ENCODE peak calls at places on chromosomes 5 and 9, in nine cellular contexts. R, N, G, B, I, T, Z, W and O are unnamed samples.
A peak's percentile ranks its signal among the peaks of the same experiment; 100 is the strongest.

GRCh38 chr5:96175090-96175489 is 213.4 kb upstream of the ELL2 start:
- DNase-seq in I (no peak), Z (peak; percentile 31), N (no peak), B (no peak), T (no peak), W (no peak), G (no peak), R (no peak), O (no peak)

GRCh38 chr9:32755730-32756129 is 27.6 kb upstream of the TMEM215 start:
- DNase-seq in W (no peak), Z (no peak), N (no peak), B (no peak), I (no peak), R (no peak), T (no peak), G (no peak), O (no peak)

GRCh38 chr5:134521831-134522230 is 3.6 kb upstream of the JADE2 start:
- DNase-seq in T (no peak), Z (no peak), R (no peak), W (no peak), G (no peak), I (no peak), N (no peak), B (no peak), O (no peak)

GRCh38 chr5:82754759-82755158 is 322.4 kb downstream of the TMEM167A start:
- DNase-seq in I (no peak), G (no peak), Z (no peak), B (no peak), N (no peak), T (no peak), W (no peak), R (no peak), O (no peak)

GRCh38 chr5:96084874-96085545 is 123.4 kb upstream of the ELL2 start:
- DNase-seq in Z (no peak), W (no peak), B (no peak), R (no peak), G (no peak), N (no peak), T (no peak), I (no peak), O (no peak)

GRCh38 chr5:173567548-173567947 is 48.9 kb downstream of the BOD1 start:
- DNase-seq in I (no peak), B (no peak), R (no peak), G (no peak), N (no peak), T (no peak), W (no peak), Z (no peak), O (peak; percentile 58)

GRCh38 chr9:121282309-121283071 is 14.5 kb downstream of the GSN start:
- DNase-seq in T (no peak), W (no peak), G (peak; percentile 67), N (peak; percentile 79), Z (no peak), I (no peak), R (no peak), B (no peak), O (peak; percentile 39)

GRCh38 chr9:72533322-72533721 is 11.9 kb downstream of the TMC1 start:
- DNase-seq in R (no peak), G (no peak), W (no peak), N (no peak), I (no peak), Z (no peak), B (no peak), T (no peak), O (no peak)

GRCh38 chr5:33969572-33970452 is 14.7 kb downstream of the SLC45A2 start:
- DNase-seq in N (no peak), G (no peak), I (no peak), B (no peak), Z (peak; percentile 44), T (no peak), W (peak; percentile 49), R (no peak), O (peak; percentile 70)

GRCh38 chr9:95127249-95128176 is 190.0 kb downstream of the FANCC start:
- DNase-seq in I (peak; percentile 68), G (peak; percentile 83), W (peak; percentile 53), B (peak; percentile 39), N (peak; percentile 88), R (peak; percentile 44), Z (peak; percentile 76), T (peak; percentile 32), O (peak; percentile 88)

GRCh38 chr5:17217421-17218352 is at the start of gene BASP1:
- DNase-seq in R (no peak), Z (peak; percentile 91), N (peak; percentile 74), B (no peak), I (no peak), T (no peak), W (peak; percentile 86), G (peak; percentile 55), O (peak; percentile 76)

GRCh38 chr9:33415152-33416038 is 13.0 kb upstream of the AQP7 start:
- DNase-seq in B (peak; percentile 91), T (no peak), N (peak; percentile 73), Z (peak; percentile 98), G (peak; percentile 20), I (peak; percentile 98), W (peak; percentile 77), R (peak; percentile 91), O (peak; percentile 69)

GRCh38 chr5:84251503-84251902 is 133.2 kb downstream of the EDIL3 start:
- DNase-seq in I (no peak), R (no peak), G (no peak), N (no peak), T (no peak), B (no peak), W (no peak), Z (no peak), O (no peak)

GRCh38 chr5:1205255-1206180 is 4.1 kb downstream of the SLC6A19 start:
- DNase-seq in W (no peak), Z (no peak), T (no peak), B (no peak), G (no peak), I (no peak), R (no peak), N (peak; percentile 12), O (no peak)

GRCh38 chr5:132489051-132489770 is 1.4 kb downstream of the IRF1 start:
- DNase-seq in N (peak; percentile 20), Z (no peak), G (no peak), I (peak; percentile 6), B (no peak), W (no peak), R (no peak), T (no peak), O (no peak)

GRCh38 chr5:15823413-15823812 is 323.4 kb downstream of the FBXL7 start:
- DNase-seq in W (no peak), I (no peak), N (no peak), B (no peak), G (no peak), R (no peak), Z (no peak), T (no peak), O (no peak)